ENCODE peak calls at places on chromosomes 3 and 15, in nine cellular contexts. S, U, A, T, B, P, Z, M and E are unnamed samples.

GRCh38 chr15:88529021-88529630 is 17.4 kb downstream of the DET1 start:
- DNase-seq in S (no peak), U (no peak), A (no peak), T (peak; percentile 25), B (no peak), P (no peak), Z (no peak), M (peak; percentile 46), E (no peak)

GRCh38 chr3:41176554-41176953 is 22.8 kb upstream of the CTNNB1 start:
- DNase-seq in S (no peak), U (no peak), A (no peak), T (no peak), B (no peak), P (no peak), Z (no peak), M (no peak), E (no peak)

GRCh38 chr15:43258781-43259180 is 7.9 kb downstream of the TGM5 start:
- DNase-seq in S (no peak), U (no peak), A (no peak), T (no peak), B (no peak), P (no peak), Z (no peak), M (no peak), E (no peak)

GRCh38 chr3:70308760-70309159 is 3.7 kb downstream of the MDFIC2 start:
- DNase-seq in S (peak; percentile 15), U (no peak), A (no peak), T (no peak), B (no peak), P (no peak), Z (no peak), M (no peak), E (no peak)

GRCh38 chr3:58800940-58801339 is 134.4 kb upstream of the FAM3D start:
- DNase-seq in S (no peak), U (no peak), A (no peak), T (no peak), B (no peak), P (no peak), Z (no peak), M (no peak), E (no peak)

GRCh38 chr3:46440531-46441294 is 24.0 kb downstream of the LTF start:
- DNase-seq in S (no peak), U (no peak), A (no peak), T (no peak), B (no peak), P (no peak), Z (no peak), M (no peak), E (peak; percentile 59)

GRCh38 chr3:13192471-13193213 is 119.4 kb upstream of the IQSEC1 start:
- DNase-seq in S (peak; percentile 38), U (peak; percentile 67), A (no peak), T (no peak), B (no peak), P (no peak), Z (no peak), M (no peak), E (no peak)

GRCh38 chr3:119810018-119810435 is 28.1 kb downstream of the NR1I2 start:
- DNase-seq in S (no peak), U (no peak), A (no peak), T (no peak), B (no peak), P (no peak), Z (no peak), M (no peak), E (peak; percentile 5)

GRCh38 chr3:36823806-36824205 is 59.5 kb upstream of the DCLK3 start:
- DNase-seq in S (no peak), U (no peak), A (no peak), T (no peak), B (no peak), P (no peak), Z (no peak), M (no peak), E (no peak)

GRCh38 chr3:196489747-196490146 is 13.8 kb downstream of the RNF168 start:
- DNase-seq in S (no peak), U (no peak), A (no peak), T (no peak), B (no peak), P (no peak), Z (no peak), M (no peak), E (no peak)

GRCh38 chr15:61047783-61048182 is 181.3 kb downstream of the RORA start:
- DNase-seq in S (no peak), U (no peak), A (no peak), T (no peak), B (no peak), P (no peak), Z (no peak), M (no peak), E (no peak)